ENCODE peak calls at places on chromosome 2, in six cellular contexts. Y, I, W, D, Z and U are unnamed samples.
A peak's percentile ranks its signal among the peaks of the same experiment; 100 is the strongest.

GRCh38 chr2:241173557-241173956 is 14.9 kb upstream of the ANO7 start:
- DNase-seq in Y (no peak), I (no peak), W (no peak), D (no peak), Z (no peak), U (no peak)

GRCh38 chr2:11254100-11254536 is 90.3 kb downstream of the ROCK2 start:
- DNase-seq in Y (no peak), I (no peak), W (no peak), D (no peak), Z (no peak), U (no peak)

GRCh38 chr2:223944166-223944703 is 900 bp downstream of the WDFY1 start:
- DNase-seq in Y (no peak), I (peak; percentile 49), W (peak; percentile 27), D (no peak), Z (peak; percentile 64), U (no peak)

GRCh38 chr2:147867050-147867449 is 22.2 kb downstream of the ACVR2A start:
- DNase-seq in Y (no peak), I (no peak), W (no peak), D (no peak), Z (no peak), U (no peak)

GRCh38 chr2:66494708-66495107 is 59.8 kb downstream of the MEIS1 start:
- DNase-seq in Y (no peak), I (peak; percentile 52), W (peak; percentile 74), D (peak; percentile 70), Z (no peak), U (no peak)

GRCh38 chr2:37838541-37839167 is 86.4 kb upstream of the RMDN2 start:
- DNase-seq in Y (peak; percentile 10), I (no peak), W (no peak), D (no peak), Z (no peak), U (no peak)

GRCh38 chr2:112153179-112153490 is 14.9 kb downstream of the FBLN7 start:
- DNase-seq in Y (peak; percentile 66), I (no peak), W (peak; percentile 53), D (peak; percentile 16), Z (no peak), U (no peak)

GRCh38 chr2:233061007-233061590 is 957 bp downstream of the INPP5D start:
- DNase-seq in Y (no peak), I (no peak), W (no peak), D (no peak), Z (no peak), U (no peak)

GRCh38 chr2:197121756-197122385 is 188.7 kb downstream of the ANKRD44 start:
- DNase-seq in Y (no peak), I (no peak), W (no peak), D (no peak), Z (no peak), U (no peak)

GRCh38 chr2:151655663-151656398 is 78.4 kb downstream of the NEB start:
- DNase-seq in Y (no peak), I (no peak), W (no peak), D (no peak), Z (no peak), U (no peak)

GRCh38 chr2:48265169-48266013 is 264.6 kb upstream of the STON1 start:
- DNase-seq in Y (no peak), I (no peak), W (no peak), D (no peak), Z (no peak), U (no peak)

GRCh38 chr2:86477349-86477748 is 36.2 kb downstream of the KDM3A start:
- DNase-seq in Y (no peak), I (no peak), W (no peak), D (no peak), Z (no peak), U (no peak)

GRCh38 chr2:48016620-48017019 is 110.3 kb upstream of the FBXO11 start:
- DNase-seq in Y (no peak), I (no peak), W (no peak), D (no peak), Z (no peak), U (no peak)

GRCh38 chr2:38173690-38174089 is 97.7 kb upstream of the CYP1B1 start:
- DNase-seq in Y (no peak), I (no peak), W (no peak), D (no peak), Z (no peak), U (no peak)

GRCh38 chr2:49834433-49834832 is 680.1 kb upstream of the FSHR start:
- DNase-seq in Y (no peak), I (no peak), W (no peak), D (no peak), Z (no peak), U (no peak)

GRCh38 chr2:238699307-238700121 is 148.4 kb upstream of the TWIST2 start:
- DNase-seq in Y (peak; percentile 78), I (no peak), W (no peak), D (peak; percentile 5), Z (no peak), U (peak; percentile 67)

GRCh38 chr2:163919717-163920116 is 183.9 kb upstream of the FIGN start:
- DNase-seq in Y (no peak), I (no peak), W (no peak), D (no peak), Z (no peak), U (no peak)

GRCh38 chr2:184053326-184053725 is 545.0 kb upstream of the ZNF804A start:
- DNase-seq in Y (no peak), I (no peak), W (no peak), D (no peak), Z (no peak), U (no peak)

GRCh38 chr2:109422071-109422757 is 191.6 kb downstream of the SEPTIN10 start:
- DNase-seq in Y (no peak), I (no peak), W (no peak), D (no peak), Z (peak; percentile 10), U (no peak)

GRCh38 chr2:178322068-178322467 is 127.8 kb downstream of the OSBPL6 start:
- DNase-seq in Y (no peak), I (no peak), W (no peak), D (no peak), Z (no peak), U (no peak)

GRCh38 chr2:200575957-200576356 is 9.9 kb upstream of the AOX1 start:
- DNase-seq in Y (no peak), I (no peak), W (no peak), D (no peak), Z (no peak), U (no peak)
- TF ChIP-seq CTCF in Y (peak; percentile 55), I (peak; percentile 57), W (no peak), D (no peak), Z (peak; percentile 40), U (no peak)

GRCh38 chr2:34907812-34908211 is 1308.7 kb upstream of the FAM98A start:
- DNase-seq in Y (no peak), I (no peak), W (no peak), D (no peak), Z (no peak), U (no peak)
- TF ChIP-seq CTCF in Y (no peak), I (no peak), W (no peak), D (no peak), Z (no peak), U (no peak)

DNA sequence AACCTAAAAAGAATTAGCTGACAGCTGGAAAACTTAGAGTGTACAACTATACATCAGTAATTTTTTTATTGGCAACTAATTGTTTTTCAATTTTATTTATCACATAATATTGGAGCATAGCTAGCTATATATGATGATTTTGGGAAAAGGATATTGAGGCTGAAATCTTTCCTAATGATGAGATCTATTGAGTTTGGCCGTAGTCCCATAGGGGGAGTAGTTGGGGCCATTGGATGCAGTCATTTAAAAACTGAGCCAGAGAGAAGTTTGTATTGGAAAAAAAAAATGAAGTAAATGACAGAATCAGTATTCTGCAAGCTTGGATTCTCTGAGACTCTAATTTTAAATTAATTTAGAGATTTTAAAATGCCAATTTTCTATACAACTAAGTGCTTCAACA is 179.8 kb downstream of the LTBP1 start:
- DNase-seq in Y (no peak), I (no peak), W (no peak), D (no peak), Z (no peak), U (no peak)
- TF ChIP-seq CTCF in Y (peak; percentile 30), I (no peak), W (no peak), D (no peak), Z (no peak), U (no peak)

DNA sequence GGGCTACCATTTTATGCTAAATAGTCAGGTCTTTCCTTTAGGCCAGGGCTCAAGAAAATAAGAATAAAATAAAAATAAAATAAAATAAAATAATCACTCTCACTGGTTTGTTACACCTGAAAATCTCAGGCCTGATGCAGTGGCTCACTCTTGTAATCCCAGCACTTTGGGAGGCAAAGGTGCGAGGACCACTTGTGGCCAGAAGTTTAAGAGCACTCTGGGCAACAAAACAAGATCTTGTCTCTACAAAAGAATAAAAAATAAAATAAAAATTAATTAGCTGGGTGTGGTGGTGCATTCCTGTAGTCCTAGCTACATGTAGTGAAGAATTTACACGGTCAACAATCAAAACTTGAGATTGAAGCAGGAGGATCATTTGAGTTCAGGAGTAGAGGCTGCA is 159.4 kb downstream of the NRXN1 start:
- DNase-seq in Y (no peak), I (no peak), W (no peak), D (no peak), Z (no peak), U (no peak)
- TF ChIP-seq CTCF in Y (no peak), I (no peak), W (no peak), D (no peak), Z (no peak), U (no peak)

GRCh38 chr2:71933467-71934319 is 214.0 kb downstream of the CYP26B1 start:
- DNase-seq in Y (no peak), I (no peak), W (no peak), D (peak; percentile 14), Z (no peak), U (no peak)
- TF ChIP-seq CTCF in Y (peak; percentile 38), I (no peak), W (no peak), D (no peak), Z (no peak), U (no peak)

GRCh38 chr2:236569593-236569973 is at the start of gene ACKR3:
- DNase-seq in Y (peak; percentile 90), I (peak; percentile 75), W (peak; percentile 63), D (peak; percentile 71), Z (peak; percentile 72), U (peak; percentile 95)
- TF ChIP-seq CTCF in Y (peak; percentile 70), I (peak; percentile 37), W (peak; percentile 50), D (no peak), Z (peak; percentile 38), U (peak; percentile 29)

DNA sequence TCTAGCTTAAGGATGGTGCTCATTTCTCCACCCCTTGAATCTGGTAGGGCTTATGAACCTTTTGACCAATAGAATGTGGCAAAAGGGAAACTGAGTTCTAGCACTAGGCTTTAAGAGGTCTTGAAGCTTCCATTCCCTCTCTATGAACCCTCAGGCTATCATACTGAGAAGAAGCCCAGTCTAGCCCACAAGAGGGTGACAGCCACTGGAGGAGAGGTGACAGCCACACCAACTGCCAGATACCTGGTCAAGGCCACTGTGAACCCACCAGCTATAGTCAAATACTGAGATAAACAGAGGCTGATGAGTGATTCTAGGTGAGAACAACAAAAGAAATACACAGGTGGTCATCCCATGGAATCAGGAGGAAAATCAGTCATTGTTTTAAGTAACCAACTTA is 37.6 kb downstream of the NCKAP5 start:
- DNase-seq in Y (no peak), I (no peak), W (no peak), D (no peak), Z (no peak), U (no peak)
- TF ChIP-seq CTCF in Y (no peak), I (no peak), W (no peak), D (no peak), Z (no peak), U (no peak)